ENCODE peak calls at places on chromosomes 4 and X, in four cellular contexts. One of them, this sample, is unnamed.

GRCh38 chr4:158778712-158779111 is 9.9 kb downstream of the FNIP2 start:
- DNase-seq in neural crest cell: no peak
- DNase-seq in GM03348: no peak
- DNase-seq in posterior cingulate gyrus: no peak
- DNase-seq in this sample: no peak

GRCh38 chrX:134026732-134027311 is 41.4 kb upstream of the GPC3 start:
- DNase-seq in neural crest cell: peak
- DNase-seq in GM03348: peak
- DNase-seq in posterior cingulate gyrus: peak
- DNase-seq in this sample: peak

GRCh38 chr4:148095346-148095923 is 346.8 kb downstream of the NR3C2 start:
- DNase-seq in neural crest cell: no peak
- DNase-seq in GM03348: no peak
- DNase-seq in posterior cingulate gyrus: no peak
- DNase-seq in this sample: no peak

GRCh38 chr4:16464651-16465050 is 238.4 kb upstream of the TAPT1 start:
- DNase-seq in neural crest cell: no peak
- DNase-seq in GM03348: no peak
- DNase-seq in posterior cingulate gyrus: no peak
- DNase-seq in this sample: no peak

GRCh38 chr4:127832585-127832984 is 48.1 kb upstream of the PLK4 start:
- DNase-seq in neural crest cell: no peak
- DNase-seq in GM03348: no peak
- DNase-seq in posterior cingulate gyrus: no peak
- DNase-seq in this sample: no peak

GRCh38 chrX:13179100-13179499 is 134.7 kb upstream of the FAM9C start:
- DNase-seq in neural crest cell: no peak
- DNase-seq in GM03348: no peak
- DNase-seq in posterior cingulate gyrus: no peak
- DNase-seq in this sample: no peak

GRCh38 chr4:92969650-92970370 is 666.0 kb downstream of the GRID2 start:
- DNase-seq in neural crest cell: no peak
- DNase-seq in GM03348: peak
- DNase-seq in posterior cingulate gyrus: no peak
- DNase-seq in this sample: peak

GRCh38 chr4:97720869-97721432 is 422.3 kb downstream of the STPG2 start:
- DNase-seq in neural crest cell: no peak
- DNase-seq in GM03348: no peak
- DNase-seq in posterior cingulate gyrus: no peak
- DNase-seq in this sample: no peak

GRCh38 chrX:4560192-4560591 is 846.7 kb upstream of the PRKX start:
- DNase-seq in neural crest cell: no peak
- DNase-seq in GM03348: no peak
- DNase-seq in posterior cingulate gyrus: no peak
- DNase-seq in this sample: no peak

GRCh38 chr4:40515398-40516293 is 114.0 kb downstream of the RBM47 start:
- DNase-seq in neural crest cell: no peak
- DNase-seq in GM03348: peak
- DNase-seq in posterior cingulate gyrus: no peak
- DNase-seq in this sample: no peak

GRCh38 chrX:148382983-148383382 is 117.4 kb upstream of the AFF2 start:
- DNase-seq in neural crest cell: no peak
- DNase-seq in GM03348: no peak
- DNase-seq in posterior cingulate gyrus: no peak
- DNase-seq in this sample: no peak